ENCODE peak calls at places on chromosome 21, in eight cellular contexts. U is fibroblast of mammary gland; F is activated CD8-positive, alpha-beta memory T cell treated with anti-CD3 and anti-CD28 coated beads, Interleukin-2, amount 50 U/mL, for 4 hours; G is activated effector memory CD4-positive, alpha-beta T cell treated with anti-CD3 and anti-CD28 coated beads, Interleukin-2, amount 50 U/mL, for 16 hours; M is activated CD8-positive, alpha-beta T cell treated with anti-CD3 and anti-CD28 coated beads, Interleukin-2, amount 10 ng/mL, durations not matched to agents 7 days and 5 days; O is GM12865; J is osteocyte; X is astrocyte of the hippocampus. L is an unnamed sample.

GRCh38 chr21:25503981-25504380 is 103.3 kb downstream of the MRPL39 start:
- DNase-seq in U (no peak), F (no peak), G (no peak), M (no peak), O (no peak), X (no peak), J (no peak), L (no peak)

GRCh38 chr21:39336457-39337008 is 12.4 kb downstream of the HMGN1 start:
- DNase-seq in F (no peak), J (peak), M (no peak), U (no peak), G (no peak), X (no peak), O (no peak), L (no peak)

GRCh38 chr21:43624343-43624742 is 34.9 kb downstream of the HSF2BP start:
- DNase-seq in O (no peak), M (no peak), J (no peak), G (no peak), U (no peak), X (no peak), F (no peak), L (no peak)

GRCh38 chr21:35190201-35190701 is 141.1 kb upstream of the RUNX1 start:
- DNase-seq in J (no peak), M (no peak), G (no peak), F (no peak), X (peak), O (peak), U (peak), L (peak)

GRCh38 chr21:42161957-42162681 is 56.8 kb upstream of the ABCG1 start:
- DNase-seq in F (no peak), M (peak), J (peak), G (peak), U (peak), O (no peak), X (no peak), L (no peak)

GRCh38 chr21:44450999-44451398 is 4.3 kb upstream of the LRRC3 start:
- DNase-seq in J (no peak), X (no peak), G (peak), U (no peak), M (no peak), F (no peak), O (no peak), L (no peak)

GRCh38 chr21:39730418-39731107 is 14.4 kb upstream of the IGSF5 start:
- DNase-seq in J (no peak), G (no peak), X (peak), O (no peak), F (no peak), M (no peak), U (no peak), L (no peak)

GRCh38 chr21:34100789-34101188 is 27.4 kb downstream of the MRPS6 start:
- DNase-seq in M (no peak), X (no peak), J (no peak), U (peak), O (no peak), G (no peak), F (no peak), L (no peak)

GRCh38 chr21:36747815-36748381 is 49.0 kb downstream of the SIM2 start:
- DNase-seq in F (no peak), G (peak), M (peak), X (peak), O (no peak), J (peak), U (peak), L (peak)

GRCh38 chr21:36966846-36967657 is 583 bp upstream of the HLCS start:
- DNase-seq in M (no peak), F (no peak), J (no peak), G (no peak), O (no peak), X (no peak), U (peak), L (no peak)

GRCh38 chr21:46217511-46218196 is 10.9 kb downstream of the LSS start:
- DNase-seq in J (no peak), X (no peak), M (no peak), U (no peak), G (peak), F (no peak), O (no peak), L (no peak)

GRCh38 chr21:44466996-44467858 is 11.9 kb downstream of the LRRC3 start:
- DNase-seq in M (no peak), U (no peak), F (no peak), G (no peak), J (no peak), O (no peak), X (no peak), L (no peak)

GRCh38 chr21:27695246-27695645 is 728.4 kb upstream of the ADAMTS5 start:
- DNase-seq in M (no peak), U (no peak), X (no peak), J (no peak), F (no peak), O (no peak), G (no peak), L (no peak)

GRCh38 chr21:28253378-28253777 is 739.3 kb downstream of the LTN1 start:
- DNase-seq in O (no peak), U (peak), M (no peak), X (peak), J (no peak), F (no peak), G (no peak), L (no peak)

GRCh38 chr21:33848252-33848953 is 67.2 kb downstream of the ATP5PO start:
- DNase-seq in G (no peak), U (no peak), X (peak), F (no peak), M (no peak), O (no peak), J (no peak), L (no peak)

GRCh38 chr21:19724081-19724480 is 1274.1 kb upstream of the NCAM2 start:
- DNase-seq in X (no peak), F (no peak), O (no peak), M (no peak), G (no peak), U (no peak), J (no peak), L (no peak)

GRCh38 chr21:32757804-32758203 is 13.8 kb downstream of the PAXBP1 start:
- DNase-seq in U (no peak), F (no peak), O (no peak), X (no peak), J (no peak), M (no peak), G (no peak), L (no peak)

GRCh38 chr21:37338671-37339526 is 27.7 kb upstream of the DYRK1A start:
- DNase-seq in U (peak), F (no peak), M (no peak), G (no peak), O (no peak), J (peak), X (peak), L (no peak)

GRCh38 chr21:16709866-16710550 is 802.8 kb upstream of the CXADR start:
- DNase-seq in F (no peak), M (no peak), G (no peak), U (peak), X (no peak), O (no peak), J (no peak), L (no peak)

GRCh38 chr21:32771134-32771523 is 426 bp downstream of the PAXBP1 start:
- DNase-seq in O (peak), F (peak), M (peak), G (no peak), X (peak), U (peak), J (no peak), L (peak)

GRCh38 chr21:23578027-23578426 is 2029.3 kb downstream of the MRPL39 start:
- DNase-seq in U (no peak), F (no peak), X (no peak), G (no peak), O (no peak), M (no peak), J (no peak), L (no peak)

GRCh38 chr21:42000908-42001307 is 9.3 kb downstream of the ZBTB21 start:
- DNase-seq in X (no peak), U (no peak), J (no peak), M (no peak), O (no peak), F (no peak), G (no peak), L (no peak)

GRCh38 chr21:32779983-32780382 is 8.4 kb upstream of the PAXBP1 start:
- DNase-seq in G (no peak), F (no peak), X (no peak), M (no peak), J (no peak), U (no peak), O (peak), L (peak)

L was measured in RPMI8226.